ENCODE peak calls at places on chromosome 7, in four cellular contexts. U is Calu3, A is adrenal gland, H is cerebellum. C is an unnamed sample.

GRCh38 chr7:148173296-148173695 is 417.3 kb upstream of the C7orf33 start:
- DNase-seq in U (no peak), A (no peak), H (no peak), C (no peak)

GRCh38 chr7:130387628-130388403 is 7.5 kb downstream of the CPA1 start:
- DNase-seq in H (no peak), A (no peak), U (no peak), C (no peak)

GRCh38 chr7:131042269-131043160 is 285.2 kb upstream of the MKLN1 start:
- DNase-seq in U (no peak), H (peak), A (no peak), C (no peak)

GRCh38 chr7:55572378-55573233 is at the start of gene VOPP1:
- DNase-seq in U (peak), A (peak), H (peak), C (peak)

GRCh38 chr7:40531946-40532345 is 397.1 kb downstream of the SUGCT start:
- DNase-seq in A (no peak), H (no peak), U (no peak), C (no peak)

GRCh38 chr7:18144171-18144570 is 116.5 kb upstream of the PRPS1L1 start:
- DNase-seq in U (no peak), A (no peak), H (no peak), C (no peak)

GRCh38 chr7:114081606-114082425 is 163.0 kb upstream of the PPP1R3A start:
- DNase-seq in U (peak), A (no peak), H (no peak), C (no peak)

GRCh38 chr7:50364645-50365044 is 60.1 kb downstream of the IKZF1 start:
- DNase-seq in A (no peak), U (no peak), H (no peak), C (no peak)

GRCh38 chr7:76069238-76069638 is 21.3 kb downstream of the MDH2 start:
- DNase-seq in A (peak), H (peak), U (peak), C (peak)

GRCh38 chr7:134691820-134692705 is 45.4 kb downstream of the BPGM start:
- DNase-seq in H (no peak), U (no peak), A (no peak), C (no peak)

GRCh38 chr7:18292584-18292983 is 203.0 kb upstream of the HDAC9 start:
- DNase-seq in H (no peak), U (no peak), A (no peak), C (no peak)

GRCh38 chr7:139500770-139501138 is 17.3 kb upstream of the KLRG2 start:
- DNase-seq in H (no peak), U (no peak), A (no peak), C (no peak)

GRCh38 chr7:41035788-41036187 is 667.1 kb downstream of the INHBA start:
- DNase-seq in U (no peak), A (no peak), H (no peak), C (no peak)

GRCh38 chr7:16776053-16776452 is 22.5 kb downstream of the TSPAN13 start:
- DNase-seq in A (no peak), U (no peak), H (no peak), C (no peak)

GRCh38 chr7:92910076-92910475 is 73.7 kb upstream of the CDK6 start:
- DNase-seq in A (no peak), H (no peak), U (no peak), C (peak)

GRCh38 chr7:148665211-148665610 is 33.5 kb upstream of the CUL1 start:
- DNase-seq in H (no peak), A (no peak), U (no peak), C (no peak)

GRCh38 chr7:26535483-26536069 is 243.9 kb downstream of the SNX10 start:
- DNase-seq in U (no peak), A (no peak), H (no peak), C (no peak)

GRCh38 chr7:43148161-43148731 is 35.8 kb downstream of the HECW1 start:
- DNase-seq in H (no peak), U (no peak), A (peak), C (no peak)

GRCh38 chr7:111758332-111758731 is 196.0 kb upstream of the IMMP2L start:
- DNase-seq in H (no peak), U (no peak), A (no peak), C (no peak)

GRCh38 chr7:2114052-2114451 is 118.7 kb downstream of the MAD1L1 start:
- DNase-seq in U (no peak), H (no peak), A (peak), C (no peak)

GRCh38 chr7:23299770-23300300 is 696 bp downstream of the MALSU1 start:
- DNase-seq in A (no peak), U (no peak), H (no peak), C (no peak)

GRCh38 chr7:1496531-1497292 is 7.5 kb downstream of the INTS1 start:
- DNase-seq in A (no peak), H (no peak), U (no peak), C (no peak)

GRCh38 chr7:128833939-128834310 is 3.7 kb downstream of the FLNC start:
- DNase-seq in H (no peak), A (no peak), U (no peak), C (no peak)

GRCh38 chr7:5532520-5533335 is 109.1 kb upstream of the TNRC18 start:
- DNase-seq in H (no peak), U (peak), A (no peak), C (peak)

GRCh38 chr7:107932851-107933250 is 41.9 kb downstream of the DLD start:
- DNase-seq in A (no peak), H (no peak), U (no peak), C (no peak)

GRCh38 chr7:13908667-13909382 is 80.6 kb downstream of the ETV1 start:
- DNase-seq in U (peak), H (no peak), A (no peak), C (no peak)